ENCODE peak calls at places on chromosomes 3 and 15, in eight cellular contexts. U is dorsolateral prefrontal cortex, L is stomach, X is AG10803, Q is osteocyte, N is HFF-Myc, B is fibroblast of lung, D is RWPE1. G is an unnamed sample.

GRCh38 chr15:68734886-68735285 is 85.8 kb downstream of the ANP32A start:
- DNase-seq in U (no peak), L (no peak), X (no peak), Q (no peak), N (no peak), B (no peak), D (no peak), G (no peak)

GRCh38 chr3:44920081-44920480 is 45.7 kb downstream of the TGM4 start:
- DNase-seq in U (no peak), L (no peak), X (no peak), Q (no peak), N (no peak), B (no peak), D (no peak), G (no peak)

GRCh38 chr3:52039846-52040245 is 16.5 kb downstream of the DUSP7 start:
- DNase-seq in U (peak), L (peak), X (no peak), Q (no peak), N (no peak), B (peak), D (no peak), G (peak)

GRCh38 chr15:81161851-81162250 is 27.8 kb downstream of the CFAP161 start:
- DNase-seq in U (no peak), L (no peak), X (no peak), Q (no peak), N (no peak), B (no peak), D (no peak), G (no peak)

GRCh38 chr15:90871097-90871715 is 2.8 kb downstream of the FURIN start:
- DNase-seq in U (no peak), L (no peak), X (peak), Q (no peak), N (no peak), B (peak), D (peak), G (no peak)

GRCh38 chr3:110180733-110181132 is 843.4 kb upstream of the DPPA4 start:
- DNase-seq in U (no peak), L (no peak), X (peak), Q (no peak), N (peak), B (peak), D (no peak), G (no peak)

GRCh38 chr15:78206326-78207109 is 27.8 kb downstream of the ACSBG1 start:
- DNase-seq in U (no peak), L (peak), X (peak), Q (peak), N (no peak), B (peak), D (no peak), G (no peak)

GRCh38 chr15:101648356-101648755 is 3.8 kb downstream of the TM2D3 start:
- DNase-seq in U (no peak), L (no peak), X (no peak), Q (no peak), N (no peak), B (no peak), D (no peak), G (no peak)

GRCh38 chr3:40044487-40044886 is 235.1 kb downstream of the MYRIP start:
- DNase-seq in U (no peak), L (no peak), X (peak), Q (no peak), N (peak), B (peak), D (peak), G (no peak)

GRCh38 chr15:64048766-64049165 is 2.5 kb upstream of the DAPK2 start:
- DNase-seq in U (no peak), L (no peak), X (no peak), Q (no peak), N (no peak), B (no peak), D (no peak), G (no peak)

GRCh38 chr3:181948286-181948685 is 236.6 kb downstream of the SOX2 start:
- DNase-seq in U (no peak), L (no peak), X (no peak), Q (no peak), N (no peak), B (no peak), D (peak), G (no peak)
- TF ChIP-seq CTCF in U (no peak), L (no peak), X (no peak), Q (peak), N (no peak), B (no peak), D (peak), G (peak)

DNA sequence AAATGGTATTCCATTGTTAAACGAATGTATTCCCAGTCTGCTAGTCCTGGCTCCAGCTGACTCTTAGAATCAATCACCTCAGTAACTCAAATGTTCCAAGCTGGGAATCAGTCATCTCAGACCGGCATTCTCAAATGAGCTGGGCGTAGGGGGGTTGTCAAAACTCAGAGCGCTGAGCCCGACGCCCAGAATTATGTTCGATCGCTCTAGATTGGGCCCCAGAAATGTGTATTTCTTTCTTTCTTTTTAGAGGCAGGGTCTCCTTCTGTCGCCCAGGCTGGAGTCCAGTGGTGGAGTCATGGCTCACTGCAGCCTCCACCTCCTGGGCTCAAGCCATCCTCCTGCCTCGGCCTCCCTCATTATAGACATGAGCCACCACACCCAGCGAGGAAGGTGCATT is 99.3 kb upstream of the IGF1R start:
- DNase-seq in U (no peak), L (no peak), X (no peak), Q (no peak), N (no peak), B (no peak), D (no peak), G (no peak)
- TF ChIP-seq CTCF in U (no peak), L (no peak), X (no peak), Q (no peak), N (no peak), B (no peak), D (no peak), G (no peak)

GRCh38 chr15:43821505-43821904 is 3.0 kb downstream of the MFAP1 start:
- DNase-seq in U (no peak), L (no peak), X (no peak), Q (no peak), N (no peak), B (no peak), D (no peak), G (no peak)
- TF ChIP-seq CTCF in U (no peak), L (no peak), X (no peak), Q (no peak), N (no peak), B (no peak), D (no peak), G (no peak)

GRCh38 chr3:194587438-194587931 is 45.7 kb downstream of the TMEM44 start:
- DNase-seq in U (no peak), L (no peak), X (peak), Q (no peak), N (no peak), B (peak), D (no peak), G (no peak)

GRCh38 chr3:194588741-194589140 is 44.5 kb downstream of the TMEM44 start:
- DNase-seq in U (no peak), L (no peak), X (no peak), Q (no peak), N (no peak), B (peak), D (no peak), G (no peak)

GRCh38 chr3:194588236-194588635 is 45.0 kb downstream of the TMEM44 start:
- DNase-seq in U (no peak), L (no peak), X (no peak), Q (no peak), N (no peak), B (no peak), D (peak), G (no peak)

GRCh38 chr3:194596906-194597305 is 36.3 kb downstream of the TMEM44 start:
- DNase-seq in U (no peak), L (no peak), X (no peak), Q (no peak), N (no peak), B (no peak), D (no peak), G (no peak)

GRCh38 chr3:194592798-194593752 is 40.1 kb downstream of the TMEM44 start:
- DNase-seq in U (no peak), L (peak), X (peak), Q (peak), N (peak), B (peak), D (peak), G (no peak)
- TF ChIP-seq CTCF in U (no peak), L (no peak), X (peak), Q (no peak), N (no peak), B (no peak), D (no peak), G (no peak)

G was measured in progenitor cell of endocrine pancreas.